ENCODE peak calls at places on chromosomes 16 and 17, in five cellular contexts. A, G, B, N and V are unnamed samples.

GRCh38 chr17:6578491-6578890 is 22.1 kb upstream of the PITPNM3 start:
- DNase-seq in A (no peak), G (no peak), B (no peak), N (no peak), V (no peak)

GRCh38 chr17:5019475-5019956 is 15.7 kb downstream of the SLC52A1 start:
- DNase-seq in A (no peak), G (no peak), B (no peak), N (no peak), V (no peak)

GRCh38 chr17:35080536-35080935 is 17.0 kb upstream of the RFFL start:
- DNase-seq in A (no peak), G (no peak), B (no peak), N (no peak), V (no peak)

GRCh38 chr17:48625502-48626201 is 506 bp downstream of the HOXB9 start:
- DNase-seq in A (no peak), G (no peak), B (no peak), N (no peak), V (no peak)

GRCh38 chr16:18800674-18801196 is 614 bp downstream of the ARL6IP1 start:
- DNase-seq in A (no peak), G (no peak), B (no peak), N (no peak), V (no peak)

GRCh38 chr17:78343433-78344201 is 16.3 kb downstream of the SOCS3 start:
- DNase-seq in A (no peak), G (no peak), B (no peak), N (no peak), V (no peak)

GRCh38 chr16:87338155-87338765 is 21.1 kb upstream of the C16orf95 start:
- DNase-seq in A (no peak), G (no peak), B (no peak), N (no peak), V (no peak)

GRCh38 chr17:78040561-78041400 is 82.3 kb downstream of the TNRC6C start:
- DNase-seq in A (no peak), G (peak; percentile 80), B (no peak), N (peak; percentile 68), V (peak; percentile 3)

GRCh38 chr16:53840472-53840871 is 136.5 kb downstream of the FTO start:
- DNase-seq in A (no peak), G (no peak), B (peak; percentile 24), N (no peak), V (no peak)

GRCh38 chr16:28585674-28586073 is 11.2 kb downstream of the SULT1A2 start:
- DNase-seq in A (peak; percentile 44), G (no peak), B (no peak), N (no peak), V (no peak)

GRCh38 chr17:601462-602303 is 113.0 kb downstream of the VPS53 start:
- DNase-seq in A (peak; percentile 32), G (no peak), B (no peak), N (no peak), V (no peak)

GRCh38 chr16:53864819-53865491 is 161.0 kb downstream of the FTO start:
- DNase-seq in A (no peak), G (no peak), B (peak; percentile 25), N (no peak), V (no peak)

GRCh38 chr16:23835390-23836077 is at the start of gene PRKCB:
- DNase-seq in A (peak; percentile 92), G (peak; percentile 83), B (no peak), N (peak; percentile 64), V (no peak)

GRCh38 chr17:21039839-21040575 is 2.8 kb downstream of the USP22 start:
- DNase-seq in A (peak; percentile 59), G (peak; percentile 66), B (peak; percentile 70), N (peak; percentile 30), V (no peak)

GRCh38 chr17:56887552-56888467 is 26.0 kb downstream of the TRIM25 start:
- DNase-seq in A (no peak), G (no peak), B (peak; percentile 72), N (no peak), V (no peak)

GRCh38 chr16:50534958-50535357 is 13.2 kb upstream of the NKD1 start:
- DNase-seq in A (no peak), G (no peak), B (no peak), N (no peak), V (no peak)

GRCh38 chr16:88705076-88705684 is 1.0 kb downstream of the RNF166 start:
- DNase-seq in A (peak; percentile 14), G (no peak), B (no peak), N (no peak), V (no peak)

GRCh38 chr16:57185446-57185944 is 344 bp downstream of the PSME3IP1 start:
- DNase-seq in A (peak; percentile 45), G (peak; percentile 75), B (no peak), N (peak; percentile 45), V (peak; percentile 33)

GRCh38 chr17:62180772-62181171 is 115.7 kb upstream of the MED13 start:
- DNase-seq in A (no peak), G (no peak), B (no peak), N (no peak), V (no peak)

GRCh38 chr17:73351764-73352163 is 40.0 kb upstream of the CDC42EP4 start:
- DNase-seq in A (no peak), G (no peak), B (no peak), N (no peak), V (no peak)

GRCh38 chr17:9816472-9816871 is 5.4 kb downstream of the GSG1L2 start:
- DNase-seq in A (no peak), G (no peak), B (no peak), N (no peak), V (no peak)

GRCh38 chr17:8393470-8394231 is 4.0 kb downstream of the RNF222 start:
- DNase-seq in A (no peak), G (peak; percentile 24), B (no peak), N (no peak), V (no peak)

GRCh38 chr17:11551442-11551841 is 46.8 kb upstream of the DNAH9 start:
- DNase-seq in A (no peak), G (no peak), B (no peak), N (no peak), V (no peak)

GRCh38 chr17:31858647-31859486 is at the start of gene COPRS:
- DNase-seq in A (peak; percentile 93), G (peak; percentile 95), B (peak; percentile 64), N (peak; percentile 92), V (peak; percentile 60)

GRCh38 chr17:8041249-8041928 is 2.5 kb downstream of the ALOX15B start:
- DNase-seq in A (peak; percentile 62), G (peak; percentile 61), B (peak; percentile 49), N (no peak), V (no peak)

GRCh38 chr17:69567130-69567529 is 152.6 kb downstream of the MAP2K6 start:
- DNase-seq in A (peak; percentile 72), G (no peak), B (no peak), N (no peak), V (no peak)

GRCh38 chr17:55366020-55366481 is 55.6 kb downstream of the MMD start:
- DNase-seq in A (no peak), G (no peak), B (no peak), N (no peak), V (no peak)

GRCh38 chr16:49158029-49158642 is 123.5 kb downstream of the CBLN1 start:
- DNase-seq in A (peak; percentile 88), G (no peak), B (peak; percentile 32), N (no peak), V (no peak)

GRCh38 chr16:3363793-3364192 is 8.1 kb downstream of the OR2C1 start:
- DNase-seq in A (no peak), G (no peak), B (peak; percentile 85), N (no peak), V (no peak)
- H3K9me3 ChIP-seq in A (no peaks in the 10 kb centered on the region), G (peaks cover 18% of the 10 kb centered on the region), B (no peaks in the 10 kb centered on the region), N (peaks cover 10% of the 10 kb centered on the region), V (peaks cover 9% of the 10 kb centered on the region)

GRCh38 chr16:35258381-35258780 is 1799.0 kb downstream of the TP53TG3F start:
- DNase-seq in A (no peak), G (no peak), B (no peak), N (no peak), V (no peak)

GRCh38 chr16:35255816-35256215 is 1796.4 kb downstream of the TP53TG3F start:
- DNase-seq in A (no peak), G (no peak), B (no peak), N (no peak), V (no peak)

GRCh38 chr16:35249051-35249450 is 1789.6 kb downstream of the TP53TG3F start:
- DNase-seq in A (no peak), G (no peak), B (no peak), N (no peak), V (no peak)

GRCh38 chr16:35255186-35255803 is 1795.9 kb downstream of the TP53TG3F start:
- DNase-seq in A (no peak), G (no peak), B (no peak), N (no peak), V (no peak)

GRCh38 chr16:35252356-35252936 is 1793.0 kb downstream of the TP53TG3F start:
- DNase-seq in A (no peak), G (no peak), B (no peak), N (no peak), V (no peak)
- H3K9me3 ChIP-seq in A (peaks cover 6% of the 10 kb centered on the region), G (peaks cover 13% of the 10 kb centered on the region), B (peaks cover 79% of the 10 kb centered on the region), N (peaks cover 6% of the 10 kb centered on the region), V (no peaks in the 10 kb centered on the region)

DNA sequence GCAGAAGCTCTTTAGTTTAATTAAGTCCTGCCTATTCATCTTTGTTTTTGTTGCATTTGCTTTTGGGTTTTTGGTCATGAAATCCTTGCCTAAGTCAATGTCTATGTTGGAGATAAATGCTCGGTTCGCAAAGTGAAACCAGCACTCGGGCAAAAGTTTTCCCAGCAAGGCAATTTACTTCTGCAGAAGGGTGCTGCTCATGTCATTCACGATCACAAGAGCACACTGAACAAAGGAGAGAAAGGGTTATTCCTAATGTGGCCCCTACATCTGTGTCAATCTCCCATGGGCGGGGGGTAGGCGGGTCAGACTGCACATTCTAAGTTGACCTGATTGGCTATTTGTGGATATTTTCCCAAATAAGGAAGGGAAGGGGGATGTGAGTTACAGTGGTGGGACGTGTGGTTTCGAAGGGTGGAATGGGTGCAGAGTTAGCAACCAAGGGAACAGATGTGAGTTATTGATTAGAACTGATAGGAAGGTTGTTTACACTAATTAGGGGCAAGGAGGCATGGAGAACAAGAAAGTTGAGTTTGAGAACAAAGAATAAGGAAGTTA is 23.0 kb downstream of the ATF7IP2 start:
- DNase-seq in A (no peak), G (no peak), B (peak; percentile 38), N (no peak), V (no peak)
- H3K9me3 ChIP-seq in A (no peaks in the 10 kb centered on the region), G (peaks cover 38% of the 10 kb centered on the region), B (peaks cover 46% of the 10 kb centered on the region), N (peaks cover 22% of the 10 kb centered on the region), V (peaks cover 34% of the 10 kb centered on the region)

DNA sequence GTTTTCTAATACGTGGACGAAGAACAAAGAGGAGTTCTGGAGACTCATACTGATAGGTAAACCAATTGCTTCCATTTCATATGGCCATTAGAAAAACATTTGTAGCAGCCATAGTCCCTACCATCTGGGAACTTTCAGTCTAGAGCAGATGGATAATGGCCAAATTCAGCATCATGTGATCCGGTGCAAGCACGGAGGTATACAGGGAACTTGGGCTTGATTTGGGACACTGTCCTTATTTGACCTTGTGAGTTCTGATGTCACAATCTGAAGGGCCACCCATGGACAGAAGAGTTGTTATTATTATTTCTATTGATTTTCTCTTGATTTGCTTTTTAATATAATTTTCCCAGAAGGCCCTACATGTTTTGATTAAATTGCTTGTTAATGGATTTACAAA is 154.6 kb upstream of the ZNF267 start:
- DNase-seq in A (no peak), G (no peak), B (no peak), N (no peak), V (no peak)
- H3K9me3 ChIP-seq in A (no peaks in the 10 kb centered on the region), G (no peaks in the 10 kb centered on the region), B (no peaks in the 10 kb centered on the region), N (no peaks in the 10 kb centered on the region), V (no peaks in the 10 kb centered on the region)